ENCODE peak calls at places on chromosomes 5 and 9, in six cellular contexts. R is KBM-7; C is hepatic stellate cell; U is stimulated activated CD4-positive, alpha-beta T cell treated with anti-CD3 and anti-CD28 coated beads, Interleukin-2, amount 100 ng/mL, for 48 hours; J is lower lobe of right lung; S is NCI-H345. E is an unnamed sample.

GRCh38 chr5:90410178-90410762 is 714 bp upstream of the CETN3 start:
- DNase-seq in J (no peak), U (no peak), S (no peak), C (no peak), R (no peak), E (no peak)

GRCh38 chr9:115142502-115143265 is 24.7 kb upstream of the TNC start:
- DNase-seq in J (no peak), U (no peak), R (no peak), C (peak), S (no peak), E (no peak)

GRCh38 chr9:12801663-12802062 is 26.8 kb downstream of the LURAP1L start:
- DNase-seq in S (no peak), C (no peak), J (no peak), R (no peak), U (no peak), E (no peak)

GRCh38 chr9:120765910-120766309 is 27.3 kb downstream of the FBXW2 start:
- DNase-seq in U (no peak), R (no peak), J (no peak), S (no peak), C (no peak), E (no peak)

GRCh38 chr9:76087978-76088377 is 197.5 kb downstream of the PCSK5 start:
- DNase-seq in J (no peak), C (no peak), U (no peak), S (no peak), R (no peak), E (no peak)

GRCh38 chr5:138488481-138488945 is 23.2 kb downstream of the EGR1 start:
- DNase-seq in U (no peak), S (no peak), C (peak), R (no peak), J (no peak), E (no peak)

GRCh38 chr5:58666598-58667595 is 84.0 kb downstream of the RAB3C start:
- DNase-seq in R (peak), U (no peak), S (peak), C (no peak), J (no peak), E (no peak)

GRCh38 chr9:3331801-3332200 is 194.0 kb downstream of the RFX3 start:
- DNase-seq in J (no peak), C (no peak), R (peak), U (no peak), S (no peak), E (no peak)

GRCh38 chr5:113050606-113051391 is 74.2 kb downstream of the DCP2 start:
- DNase-seq in U (peak), S (no peak), C (peak), J (no peak), R (no peak), E (no peak)

GRCh38 chr5:66518052-66518451 is 78.1 kb upstream of the MAST4 start:
- DNase-seq in R (no peak), S (no peak), J (no peak), C (no peak), U (no peak), E (no peak)

E was measured in right lobe of liver.